ENCODE peak calls at places on chromosome 13, in seven cellular contexts. V is hepatocyte, L is SK-N-SH, Z is progenitor cell of endocrine pancreas, H is bronchial epithelial cell, E is psoas muscle, B is Peyer's patch. U is an unnamed sample.
A peak's percentile ranks its signal among the peaks of the same experiment; 100 is the strongest.

GRCh38 chr13:29255567-29255966 is 339.9 kb downstream of the SLC7A1 start:
- DNase-seq in V (no peak), L (no peak), Z (no peak), H (no peak), E (no peak), B (no peak), U (no peak)

GRCh38 chr13:43988302-43988701 is 108.6 kb downstream of the LACC1 start:
- DNase-seq in V (no peak), L (no peak), Z (no peak), H (peak; percentile 39), E (no peak), B (no peak), U (no peak)

GRCh38 chr13:88802886-88803285 is 1131.7 kb downstream of the SLITRK5 start:
- DNase-seq in V (no peak), L (no peak), Z (no peak), H (peak; percentile 73), E (no peak), B (no peak), U (no peak)

GRCh38 chr13:43848250-43848649 is 31.3 kb downstream of the CCDC122 start:
- DNase-seq in V (no peak), L (no peak), Z (no peak), H (peak; percentile 66), E (no peak), B (no peak), U (no peak)

GRCh38 chr13:51819544-51819943 is 15.6 kb upstream of the DHRS12 start:
- DNase-seq in V (no peak), L (no peak), Z (no peak), H (no peak), E (no peak), B (no peak), U (no peak)

GRCh38 chr13:27981006-27981708 is 7.3 kb downstream of the URAD start:
- DNase-seq in V (no peak), L (no peak), Z (no peak), H (no peak), E (no peak), B (peak; percentile 46), U (no peak)

GRCh38 chr13:75135325-75135825 is 346.6 kb downstream of the TBC1D4 start:
- DNase-seq in V (peak; percentile 6), L (no peak), Z (no peak), H (peak; percentile 84), E (no peak), B (no peak), U (no peak)

GRCh38 chr13:98083507-98083906 is 59.4 kb upstream of the FARP1 start:
- DNase-seq in V (peak; percentile 11), L (no peak), Z (no peak), H (peak; percentile 58), E (no peak), B (no peak), U (no peak)

GRCh38 chr13:108508263-108508662 is 121.1 kb upstream of the MYO16 start:
- DNase-seq in V (peak; percentile 43), L (peak; percentile 39), Z (no peak), H (peak; percentile 38), E (no peak), B (no peak), U (no peak)

GRCh38 chr13:112703935-112704633 is 14.2 kb downstream of the ATP11A start:
- DNase-seq in V (no peak), L (no peak), Z (no peak), H (no peak), E (peak; percentile 29), B (peak; percentile 36), U (no peak)

GRCh38 chr13:24228852-24229458 is 68.4 kb downstream of the SPATA13 start:
- DNase-seq in V (peak; percentile 79), L (peak; percentile 53), Z (no peak), H (peak; percentile 67), E (no peak), B (peak; percentile 74), U (no peak)

GRCh38 chr13:110277357-110277950 is 29.5 kb downstream of the COL4A1 start:
- DNase-seq in V (no peak), L (no peak), Z (no peak), H (no peak), E (no peak), B (peak; percentile 37), U (no peak)

GRCh38 chr13:40388617-40389016 is 277.8 kb downstream of the FOXO1 start:
- DNase-seq in V (no peak), L (no peak), Z (no peak), H (no peak), E (no peak), B (peak; percentile 92), U (peak; percentile 75)

GRCh38 chr13:51333826-51334225 is 5.7 kb upstream of the SERPINE3 start:
- DNase-seq in V (no peak), L (no peak), Z (no peak), H (no peak), E (no peak), B (no peak), U (no peak)

GRCh38 chr13:32262619-32263018 is 52.5 kb downstream of the ZAR1L start:
- DNase-seq in V (no peak), L (no peak), Z (no peak), H (no peak), E (no peak), B (no peak), U (no peak)

GRCh38 chr13:91609353-91609752 is 210.9 kb downstream of the GPC5 start:
- DNase-seq in V (peak; percentile 28), L (peak; percentile 34), Z (no peak), H (no peak), E (no peak), B (no peak), U (no peak)

GRCh38 chr13:29499766-29500165 is 95.7 kb downstream of the SLC7A1 start:
- DNase-seq in V (no peak), L (peak; percentile 89), Z (no peak), H (no peak), E (no peak), B (no peak), U (no peak)

GRCh38 chr13:44189085-44189484 is 184.5 kb upstream of the SERP2 start:
- DNase-seq in V (no peak), L (no peak), Z (no peak), H (no peak), E (no peak), B (no peak), U (no peak)

GRCh38 chr13:49098198-49098597 is 121.9 kb upstream of the MLNR start:
- DNase-seq in V (peak; percentile 51), L (peak; percentile 4), Z (no peak), H (peak; percentile 95), E (no peak), B (peak; percentile 58), U (no peak)

GRCh38 chr13:106533101-106533939 is 2.1 kb downstream of the EFNB2 start:
- DNase-seq in V (peak; percentile 95), L (peak; percentile 84), Z (peak; percentile 76), H (peak; percentile 53), E (peak; percentile 91), B (peak; percentile 87), U (no peak)

GRCh38 chr13:39405107-39405506 is 197.9 kb downstream of the LHFPL6 start:
- DNase-seq in V (no peak), L (no peak), Z (no peak), H (no peak), E (no peak), B (no peak), U (no peak)

GRCh38 chr13:105991622-105992254 is 543.7 kb downstream of the EFNB2 start:
- DNase-seq in V (no peak), L (no peak), Z (no peak), H (peak; percentile 100), E (no peak), B (no peak), U (no peak)

GRCh38 chr13:76216729-76217128 is 580.6 kb downstream of the LMO7 start:
- DNase-seq in V (no peak), L (no peak), Z (no peak), H (peak; percentile 3), E (no peak), B (no peak), U (no peak)

GRCh38 chr13:98853791-98854191 is 101.3 kb upstream of the SLC15A1 start:
- DNase-seq in V (no peak), L (no peak), Z (no peak), H (no peak), E (peak; percentile 58), B (no peak), U (no peak)

GRCh38 chr13:80171096-80171495 is 169.8 kb downstream of the SPRY2 start:
- DNase-seq in V (no peak), L (no peak), Z (no peak), H (no peak), E (no peak), B (no peak), U (no peak)
- TF ChIP-seq CTCF in V (no peak), L (no peak), Z (no peak), H (no peak), E (no peak), B (no peak), U (no peak)

GRCh38 chr13:64446372-64446771 is 2783.8 kb downstream of the PCDH9 start:
- DNase-seq in V (peak; percentile 10), L (peak; percentile 7), Z (no peak), H (no peak), E (no peak), B (no peak), U (no peak)
- TF ChIP-seq CTCF in V (peak; percentile 22), L (peak; percentile 44), Z (peak; percentile 44), H (peak; percentile 16), E (no peak), B (no peak), U (no peak)

DNA sequence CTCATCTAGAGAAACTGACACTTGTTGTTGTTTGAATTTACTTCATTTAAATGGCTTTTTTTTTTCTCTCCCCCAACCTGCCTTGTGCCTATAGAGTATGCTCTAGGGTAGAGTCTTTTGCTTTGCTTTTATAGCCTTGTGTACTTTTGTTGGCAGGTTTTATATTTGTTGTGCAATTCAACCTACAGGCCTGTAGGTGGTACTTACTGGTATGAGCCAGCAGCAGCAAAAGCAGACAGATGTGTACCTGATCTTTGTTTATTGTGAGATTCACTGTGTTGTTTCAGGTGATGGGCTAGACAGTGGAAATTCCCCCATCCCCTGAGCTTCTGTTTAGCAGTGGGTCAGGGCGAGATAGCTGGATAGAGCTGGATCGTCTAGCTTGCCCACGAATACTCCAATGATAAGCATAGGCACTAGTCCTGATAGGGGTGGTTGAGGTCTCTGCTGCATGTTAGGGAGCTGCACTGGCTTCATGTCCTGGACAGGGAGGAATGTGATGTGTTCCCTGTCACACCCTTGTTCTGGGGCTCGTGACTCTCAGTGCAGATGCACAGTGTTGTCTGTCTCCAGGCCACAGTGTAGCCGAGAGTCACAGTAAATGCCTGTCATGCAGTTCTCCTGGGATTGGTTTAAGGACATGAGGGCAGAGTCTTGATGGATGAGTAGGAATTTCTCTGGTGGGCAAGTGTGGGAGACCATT is 21.3 kb downstream of the DNAJC3 start:
- DNase-seq in V (peak; percentile 19), L (no peak), Z (no peak), H (peak; percentile 42), E (no peak), B (no peak), U (no peak)
- TF ChIP-seq CTCF in V (no peak), L (peak; percentile 24), Z (peak; percentile 33), H (peak; percentile 45), E (no peak), B (peak; percentile 31), U (peak; percentile 16)

GRCh38 chr13:114146629-114147028 is 14.2 kb upstream of the RASA3 start:
- DNase-seq in V (no peak), L (peak; percentile 67), Z (no peak), H (no peak), E (peak; percentile 40), B (peak; percentile 50), U (no peak)
- TF ChIP-seq CTCF in V (peak; percentile 5), L (peak; percentile 22), Z (peak; percentile 38), H (no peak), E (no peak), B (no peak), U (no peak)

GRCh38 chr13:77698211-77699058 is 948 bp downstream of the SLAIN1 start:
- DNase-seq in V (peak; percentile 59), L (peak; percentile 72), Z (peak; percentile 45), H (no peak), E (peak; percentile 61), B (peak; percentile 70), U (peak; percentile 35)
- TF ChIP-seq CTCF in V (no peak), L (no peak), Z (peak; percentile 43), H (no peak), E (no peak), B (no peak), U (no peak)